ENCODE peak calls at places on chromosome 1, in nine cellular contexts. K is Caki2; T is lung microvascular endothelial cell; U is NAMALWA; M is SJSA1; H is neuronal stem cell; C is stimulated activated naive CD4-positive, alpha-beta T cell treated with Interleukin-2 at 50 U/mL for 16 hours; O is neural crest cell; P is tibial artery. G is an unnamed sample.

GRCh38 chr1:27105018-27105417 is 49.9 kb downstream of the SLC9A1 start:
- DNase-seq in K (no peak), T (no peak), U (no peak), M (no peak), H (no peak), C (no peak), O (no peak), P (no peak), G (no peak)

GRCh38 chr1:151006331-151007052 is at the start of gene MINDY1:
- DNase-seq in K (peak; percentile 84), T (peak; percentile 90), U (peak; percentile 81), M (peak; percentile 80), H (peak; percentile 75), C (peak; percentile 19), O (peak; percentile 59), P (peak; percentile 82), G (peak; percentile 88)

GRCh38 chr1:2251786-2252185 is 23.7 kb downstream of the SKI start:
- DNase-seq in K (no peak), T (no peak), U (no peak), M (no peak), H (no peak), C (no peak), O (no peak), P (no peak), G (no peak)

GRCh38 chr1:58888776-58889341 is 105.0 kb upstream of the JUN start:
- DNase-seq in K (no peak), T (peak; percentile 70), U (no peak), M (no peak), H (no peak), C (no peak), O (no peak), P (no peak), G (peak; percentile 43)

GRCh38 chr1:167052389-167052788 is 37.8 kb downstream of the GPA33 start:
- DNase-seq in K (no peak), T (peak; percentile 20), U (peak; percentile 47), M (no peak), H (no peak), C (no peak), O (peak; percentile 22), P (no peak), G (no peak)

GRCh38 chr1:37922767-37923550 is 23.9 kb downstream of the INPP5B start:
- DNase-seq in K (no peak), T (no peak), U (peak; percentile 88), M (no peak), H (no peak), C (no peak), O (no peak), P (no peak), G (no peak)

GRCh38 chr1:77825356-77825709 is 45.9 kb downstream of the MIGA1 start:
- DNase-seq in K (peak; percentile 58), T (peak; percentile 80), U (peak; percentile 85), M (no peak), H (no peak), C (no peak), O (no peak), P (no peak), G (peak; percentile 76)

GRCh38 chr1:118866330-118866729 is 121.8 kb downstream of the TBX15 start:
- DNase-seq in K (no peak), T (no peak), U (no peak), M (no peak), H (no peak), C (no peak), O (no peak), P (peak; percentile 26), G (no peak)

GRCh38 chr1:3066250-3066711 is 2.7 kb upstream of the PRDM16 start:
- DNase-seq in K (no peak), T (peak; percentile 27), U (no peak), M (no peak), H (no peak), C (no peak), O (peak; percentile 64), P (peak; percentile 60), G (no peak)

GRCh38 chr1:235648407-235648907 is 1.1 kb downstream of the GNG4 start:
- DNase-seq in K (no peak), T (no peak), U (no peak), M (no peak), H (no peak), C (no peak), O (no peak), P (no peak), G (peak; percentile 19)

GRCh38 chr1:6133146-6133895 is 46.8 kb downstream of the CHD5 start:
- DNase-seq in K (no peak), T (no peak), U (no peak), M (no peak), H (no peak), C (no peak), O (no peak), P (no peak), G (no peak)

GRCh38 chr1:111600886-111601386 is 18.7 kb upstream of the RAP1A start:
- DNase-seq in K (no peak), T (no peak), U (peak; percentile 41), M (no peak), H (no peak), C (peak; percentile 16), O (no peak), P (no peak), G (no peak)

GRCh38 chr1:9577423-9577822 is 11.3 kb upstream of the TMEM201 start:
- DNase-seq in K (no peak), T (no peak), U (no peak), M (no peak), H (no peak), C (no peak), O (no peak), P (no peak), G (no peak)

GRCh38 chr1:156122519-156123355 is 8.2 kb downstream of the LMNA start:
- DNase-seq in K (peak; percentile 81), T (peak; percentile 95), U (no peak), M (peak; percentile 90), H (no peak), C (no peak), O (no peak), P (peak; percentile 90), G (peak; percentile 97)

GRCh38 chr1:48730164-48730864 is 46.4 kb downstream of the BEND5 start:
- DNase-seq in K (no peak), T (no peak), U (no peak), M (no peak), H (no peak), C (no peak), O (no peak), P (no peak), G (no peak)

GRCh38 chr1:2229032-2229920 is 1.2 kb downstream of the SKI start:
- DNase-seq in K (peak; percentile 63), T (peak; percentile 74), U (peak; percentile 59), M (peak; percentile 72), H (no peak), C (peak; percentile 37), O (no peak), P (peak; percentile 66), G (peak; percentile 67)

GRCh38 chr1:226974544-226975258 is 34.6 kb downstream of the COQ8A start:
- DNase-seq in K (peak; percentile 11), T (no peak), U (no peak), M (no peak), H (no peak), C (no peak), O (no peak), P (peak; percentile 76), G (no peak)

GRCh38 chr1:61271412-61271789 is 189.0 kb downstream of the NFIA start:
- DNase-seq in K (no peak), T (no peak), U (no peak), M (no peak), H (no peak), C (no peak), O (no peak), P (no peak), G (no peak)